ENCODE peak calls at places on chromosomes 11 and 22, in nine cellular contexts. Q, F, P, Y, D, W, K, H and N are unnamed samples.

GRCh38 chr22:27405672-27406388 is 395.7 kb downstream of the MN1 start:
- DNase-seq in W (peak), D (peak), K (peak), Y (peak), P (peak), F (peak), Q (peak), H (peak), N (peak)

GRCh38 chr11:33735166-33735425 is 1.1 kb downstream of the CD59 start:
- DNase-seq in D (peak), F (no peak), W (no peak), P (no peak), K (no peak), H (no peak), Y (no peak), Q (no peak), N (no peak)

GRCh38 chr22:35150163-35151107 is 84.5 kb downstream of the ISX start:
- DNase-seq in Y (peak), Q (peak), K (peak), W (peak), D (peak), P (peak), F (peak), H (peak), N (peak)

GRCh38 chr11:70783356-70783755 is 385.0 kb downstream of the CTTN start:
- DNase-seq in Y (no peak), D (no peak), K (no peak), F (no peak), W (no peak), P (no peak), H (no peak), Q (no peak), N (no peak)

GRCh38 chr22:50184541-50185383 is 951 bp upstream of the TRABD start:
- DNase-seq in D (peak), W (no peak), Y (no peak), Q (no peak), H (no peak), P (no peak), K (no peak), F (no peak), N (no peak)

GRCh38 chr11:12806113-12806512 is 131.9 kb downstream of the TEAD1 start:
- DNase-seq in P (no peak), Y (no peak), Q (no peak), W (no peak), H (no peak), F (no peak), K (no peak), D (no peak), N (no peak)

GRCh38 chr11:11505190-11505589 is 116.6 kb downstream of the GALNT18 start:
- DNase-seq in P (no peak), F (no peak), D (no peak), K (no peak), Y (no peak), H (no peak), W (peak), Q (no peak), N (no peak)

GRCh38 chr11:107708787-107709186 is 3.1 kb downstream of the SLN start:
- DNase-seq in F (no peak), Q (no peak), H (no peak), W (no peak), K (no peak), D (no peak), P (no peak), Y (no peak), N (no peak)

GRCh38 chr11:134079317-134079716 is 10.4 kb downstream of the JAM3 start:
- DNase-seq in Y (no peak), D (no peak), P (no peak), W (no peak), Q (no peak), K (no peak), H (no peak), F (no peak), N (no peak)

GRCh38 chr11:70586261-70587094 is 188.1 kb downstream of the CTTN start:
- DNase-seq in K (peak), H (no peak), F (no peak), P (no peak), D (no peak), Y (no peak), W (no peak), Q (no peak), N (no peak)

GRCh38 chr11:746289-747175 is 732 bp upstream of the TALDO1 start:
- DNase-seq in W (no peak), F (peak), Y (peak), H (no peak), Q (no peak), D (peak), P (no peak), K (no peak), N (peak)

GRCh38 chr11:64894812-64895452 is 16.5 kb upstream of the EHD1 start:
- DNase-seq in H (no peak), F (no peak), W (no peak), K (no peak), Q (no peak), Y (no peak), D (no peak), P (no peak), N (no peak)

GRCh38 chr22:39212721-39213376 is 31.9 kb downstream of the PDGFB start:
- DNase-seq in K (peak), W (peak), D (no peak), P (no peak), Q (no peak), Y (no peak), F (no peak), H (no peak), N (no peak)

GRCh38 chr11:7571640-7572000 is 57.8 kb downstream of the PPFIBP2 start:
- DNase-seq in K (peak), F (peak), Q (peak), Y (peak), H (peak), D (peak), P (peak), W (peak), N (peak)

GRCh38 chr11:206516-207212 is 535 bp downstream of the BET1L start:
- DNase-seq in K (peak), D (peak), Y (peak), Q (peak), F (no peak), W (no peak), H (no peak), P (no peak), N (peak)

GRCh38 chr11:65424200-65425104 is 1.9 kb downstream of the NEAT1 start:
- DNase-seq in F (no peak), Y (no peak), Q (peak), K (peak), D (peak), P (no peak), W (peak), H (no peak), N (peak)

GRCh38 chr11:65540290-65541092 is 15.6 kb downstream of the SCYL1 start:
- DNase-seq in Q (peak), Y (peak), F (peak), D (peak), K (peak), H (peak), W (peak), P (peak), N (peak)

GRCh38 chr11:62805991-62806441 is 776 bp upstream of the NXF1 start:
- DNase-seq in Q (no peak), H (no peak), K (no peak), D (no peak), P (no peak), W (no peak), Y (no peak), F (peak), N (peak)

GRCh38 chr22:48485144-48486135 is 1342.2 kb downstream of the BRD1 start:
- DNase-seq in Q (no peak), F (no peak), W (no peak), Y (no peak), K (no peak), H (no peak), D (no peak), P (no peak), N (no peak)

GRCh38 chr11:35714882-35715612 is 52.5 kb downstream of the TRIM44 start:
- DNase-seq in P (no peak), W (peak), F (no peak), Q (no peak), H (peak), Y (no peak), K (no peak), D (no peak), N (peak)

GRCh38 chr11:8639655-8640054 is 42.8 kb downstream of the TRIM66 start:
- DNase-seq in F (no peak), W (no peak), D (no peak), Y (no peak), K (no peak), P (no peak), Q (no peak), H (no peak), N (no peak)

GRCh38 chr11:8636127-8636526 is 42.1 kb upstream of the STK33 start:
- DNase-seq in P (no peak), K (no peak), H (no peak), Y (no peak), F (no peak), Q (no peak), D (no peak), W (no peak), N (no peak)

GRCh38 chr11:8631395-8632110 is 37.5 kb upstream of the STK33 start:
- DNase-seq in Y (no peak), D (no peak), K (no peak), W (peak), F (no peak), Q (no peak), H (no peak), P (no peak), N (no peak)

GRCh38 chr11:8638300-8638699 is 44.2 kb downstream of the TRIM66 start:
- DNase-seq in W (peak), Y (no peak), H (no peak), F (no peak), Q (no peak), K (no peak), D (no peak), P (no peak), N (no peak)

DNA sequence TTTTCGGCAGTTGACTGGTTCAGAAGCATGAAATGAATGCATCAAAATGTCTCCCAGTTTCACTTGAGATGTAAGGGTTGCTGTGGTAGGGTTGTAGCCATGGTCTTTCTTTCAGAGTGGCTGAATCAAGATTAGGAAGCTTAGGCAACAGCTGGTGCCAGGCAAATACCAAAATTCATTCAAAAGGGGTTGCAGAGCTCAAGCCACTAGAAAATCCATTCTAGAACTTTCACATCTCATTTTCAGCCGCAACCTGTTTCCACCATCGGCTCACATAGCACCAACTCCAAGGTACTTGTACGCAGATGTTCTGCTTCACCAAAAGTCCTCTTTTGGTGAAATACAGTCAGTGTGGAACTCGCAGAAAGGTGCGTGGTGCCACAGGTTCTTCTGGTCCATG is 40.5 kb upstream of the STK33 start:
- DNase-seq in F (no peak), W (no peak), Y (no peak), P (no peak), Q (no peak), D (no peak), H (no peak), K (no peak), N (no peak)
- TF ChIP-seq CTCF in F (no peak), W (no peak), Y (no peak), P (no peak), Q (no peak), D (no peak), H (no peak), K (no peak), N (no peak)

GRCh38 chr11:116928102-116928777 is 90.8 kb upstream of the APOA1 start:
- DNase-seq in Q (no peak), P (no peak), D (no peak), Y (no peak), H (peak), K (no peak), F (no peak), W (no peak), N (no peak)

GRCh38 chr11:116929393-116930090 is 92.1 kb upstream of the APOA1 start:
- DNase-seq in H (no peak), F (no peak), W (no peak), Y (no peak), K (no peak), Q (peak), D (no peak), P (no peak), N (no peak)

GRCh38 chr11:116928845-116929244 is 91.4 kb upstream of the APOA1 start:
- DNase-seq in Q (no peak), K (no peak), P (no peak), D (no peak), H (no peak), F (no peak), Y (no peak), W (no peak), N (no peak)

GRCh38 chr11:116925050-116925449 is 87.6 kb upstream of the APOA1 start:
- DNase-seq in K (no peak), Y (no peak), F (no peak), Q (no peak), H (no peak), W (no peak), D (no peak), P (no peak), N (peak)

DNA sequence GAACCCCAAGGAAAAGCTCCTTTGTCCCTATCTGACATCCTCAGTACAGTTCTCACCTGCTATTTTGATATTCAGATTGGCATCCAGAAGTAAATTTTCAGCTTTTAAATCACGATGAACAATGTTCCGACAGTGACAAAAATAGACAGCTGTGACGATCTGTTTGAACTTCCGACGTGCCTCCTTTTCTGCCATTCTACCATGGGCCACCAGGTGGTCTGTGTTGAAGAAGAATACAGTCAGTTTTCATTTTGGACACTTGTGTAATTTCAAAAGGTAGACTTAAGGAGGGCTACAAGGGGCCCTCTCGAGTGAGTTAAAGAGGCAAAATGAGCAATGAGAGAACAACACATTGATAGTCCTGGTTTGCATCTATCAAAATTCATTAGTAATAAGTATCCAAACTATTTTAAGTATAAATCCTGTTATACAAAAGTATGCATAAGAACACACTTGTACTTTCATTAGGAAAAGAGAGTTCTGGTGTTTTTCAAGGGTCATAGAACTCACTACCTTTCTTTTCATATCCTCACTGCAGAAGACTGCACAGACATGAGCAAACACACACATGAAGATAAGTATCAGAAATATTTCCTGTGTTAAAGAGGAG is 89.8 kb upstream of the APOA1 start:
- DNase-seq in P (no peak), H (no peak), K (no peak), F (peak), W (no peak), Y (no peak), Q (peak), D (peak), N (peak)
- TF ChIP-seq CTCF in P (peak), H (no peak), K (peak), F (peak), W (peak), Y (peak), Q (peak), D (no peak), N (peak)

DNA sequence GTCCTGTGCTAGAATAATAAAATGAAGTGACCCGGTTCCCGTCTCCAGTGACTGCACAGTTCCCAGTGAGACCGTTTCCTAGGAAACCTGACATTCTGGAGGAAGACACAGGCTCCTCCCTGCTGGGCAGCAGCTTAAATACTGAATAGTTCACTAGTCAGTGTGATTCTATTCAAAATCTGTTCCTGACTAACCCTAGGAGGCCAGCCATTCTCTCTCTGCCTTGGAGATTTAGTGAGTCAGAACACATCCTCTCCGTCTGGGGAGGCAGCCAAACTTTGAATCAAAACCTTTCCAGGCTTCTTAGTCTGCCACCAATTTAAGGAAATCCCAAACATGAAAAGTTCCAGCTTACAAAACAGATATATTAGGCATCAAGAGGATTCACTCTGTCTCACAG is 11.2 kb downstream of the TRIM66 start:
- DNase-seq in K (no peak), D (peak), H (no peak), F (no peak), P (no peak), Q (peak), Y (peak), W (peak), N (no peak)
- TF ChIP-seq CTCF in K (no peak), D (no peak), H (no peak), F (no peak), P (no peak), Q (no peak), Y (no peak), W (no peak), N (no peak)

GRCh38 chr11:69240332-69241074 is 53.5 kb upstream of the MYEOV start:
- DNase-seq in Y (no peak), W (peak), H (no peak), Q (no peak), D (peak), F (no peak), P (no peak), K (no peak), N (peak)
- TF ChIP-seq CTCF in Y (peak), W (peak), H (no peak), Q (peak), D (peak), F (peak), P (peak), K (peak), N (no peak)

GRCh38 chr11:2389344-2390026 is 11.1 kb upstream of the TSSC4 start:
- DNase-seq in H (no peak), D (no peak), W (no peak), Y (no peak), F (no peak), K (no peak), P (no peak), Q (no peak), N (no peak)
- TF ChIP-seq CTCF in H (no peak), D (no peak), W (peak), Y (no peak), F (peak), K (no peak), P (no peak), Q (no peak), N (no peak)

DNA sequence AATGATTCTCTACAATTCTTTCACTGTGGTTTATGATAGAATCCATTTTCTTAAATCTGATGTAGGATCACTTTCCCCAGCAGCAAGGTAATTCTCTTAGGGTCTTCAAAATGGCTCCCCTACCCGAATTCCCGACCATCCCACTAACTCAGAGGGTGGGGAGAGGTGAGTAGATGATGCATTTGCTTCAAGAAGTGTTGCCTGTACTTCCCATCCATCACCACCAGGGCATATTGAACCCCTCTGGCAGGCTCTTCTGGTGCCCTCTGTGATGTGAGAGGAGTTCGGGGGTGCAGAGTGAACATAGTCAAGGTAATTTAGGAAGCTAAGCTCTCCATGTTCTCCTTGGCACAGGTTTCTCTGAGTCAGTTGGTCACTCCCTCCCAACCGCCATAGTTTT is 52.3 kb downstream of the ZNRF3 start:
- DNase-seq in H (no peak), D (no peak), Y (no peak), F (no peak), Q (no peak), W (no peak), P (no peak), K (no peak), N (no peak)
- TF ChIP-seq CTCF in H (no peak), D (no peak), Y (no peak), F (peak), Q (peak), W (peak), P (peak), K (peak), N (peak)

GRCh38 chr22:20822240-20822639 is 36.4 kb downstream of the PI4KA start:
- DNase-seq in F (no peak), W (no peak), K (no peak), Q (no peak), D (no peak), Y (no peak), H (no peak), P (no peak), N (no peak)
- TF ChIP-seq CTCF in F (no peak), W (no peak), K (no peak), Q (no peak), D (no peak), Y (no peak), H (no peak), P (no peak), N (no peak)

GRCh38 chr22:22030493-22031182 is 48.1 kb upstream of the TOP3B start:
- DNase-seq in P (no peak), Q (peak), W (no peak), K (no peak), Y (no peak), F (peak), H (peak), D (no peak), N (peak)
- TF ChIP-seq CTCF in P (peak), Q (peak), W (peak), K (no peak), Y (no peak), F (peak), H (peak), D (no peak), N (no peak)

GRCh38 chr22:31683181-31684105 is 21.4 kb upstream of the PISD start:
- DNase-seq in Q (no peak), K (no peak), Y (no peak), F (no peak), D (no peak), W (no peak), P (no peak), H (no peak), N (no peak)
- TF ChIP-seq CTCF in Q (no peak), K (no peak), Y (no peak), F (no peak), D (no peak), W (no peak), P (no peak), H (no peak), N (no peak)

GRCh38 chr11:111189466-111189865 is 56.1 kb upstream of the POU2AF2 start:
- DNase-seq in K (no peak), D (no peak), H (no peak), F (no peak), W (no peak), P (no peak), Q (no peak), Y (no peak), N (no peak)
- TF ChIP-seq CTCF in K (no peak), D (no peak), H (no peak), F (no peak), W (peak), P (no peak), Q (no peak), Y (no peak), N (no peak)